ENCODE peak calls at places on chromosome 20, in six cellular contexts. O is GM12878, H is upper lobe of left lung, L is K562, V is A549, C is HepG2. K is an unnamed sample.

GRCh38 chr20:62980970-62981369 is 25.8 kb downstream of the BHLHE23 start:
- ATAC-seq in L (peak; percentile 14), C (no peak), H (no peak), V (no peak), O (no peak), K (no peak)

GRCh38 chr20:58054744-58055373 is 173.6 kb downstream of the ANKRD60 start:
- ATAC-seq in H (peak; percentile 23), V (no peak), L (no peak), O (no peak), C (no peak), K (peak; percentile 69)

GRCh38 chr20:10337291-10337690 is 96.7 kb downstream of the MKKS start:
- ATAC-seq in V (no peak), C (no peak), H (no peak), L (no peak), O (peak; percentile 85), K (no peak)

GRCh38 chr20:51473771-51474170 is 68.7 kb downstream of the NFATC2 start:
- ATAC-seq in O (no peak), V (no peak), H (no peak), L (no peak), C (no peak), K (no peak)

GRCh38 chr20:51480507-51481270 is 61.8 kb downstream of the NFATC2 start:
- ATAC-seq in O (peak; percentile 92), V (no peak), H (no peak), L (no peak), C (no peak), K (no peak)

GRCh38 chr20:19976595-19977372 is 40.4 kb upstream of the NAA20 start:
- ATAC-seq in H (peak; percentile 88), V (peak; percentile 58), O (peak; percentile 21), C (peak; percentile 82), L (no peak), K (peak; percentile 52)

GRCh38 chr20:50303573-50304500 is 113.2 kb downstream of the CEBPB start:
- ATAC-seq in C (no peak), O (no peak), H (no peak), V (no peak), L (peak; percentile 44), K (peak; percentile 24)

GRCh38 chr20:41366546-41367392 is at the start of gene EMILIN3:
- ATAC-seq in O (no peak), L (no peak), H (no peak), V (no peak), C (peak; percentile 49), K (peak; percentile 37)

GRCh38 chr20:3094848-3095629 is 10.5 kb upstream of the AVP start:
- ATAC-seq in H (peak; percentile 65), L (no peak), V (no peak), O (no peak), C (peak; percentile 15), K (no peak)

GRCh38 chr20:25246182-25246943 is 1.5 kb upstream of the PYGB start:
- ATAC-seq in C (peak; percentile 5), V (no peak), L (no peak), H (no peak), O (no peak), K (no peak)

GRCh38 chr20:43123180-43123579 is 66.5 kb downstream of the PTPRT start:
- ATAC-seq in H (no peak), V (no peak), L (no peak), C (no peak), O (no peak), K (no peak)
- TF ChIP-seq EP300 in H (no peak), V (no peak), L (no peak), C (no peak), O (no peak), K (no peak)

DNA sequence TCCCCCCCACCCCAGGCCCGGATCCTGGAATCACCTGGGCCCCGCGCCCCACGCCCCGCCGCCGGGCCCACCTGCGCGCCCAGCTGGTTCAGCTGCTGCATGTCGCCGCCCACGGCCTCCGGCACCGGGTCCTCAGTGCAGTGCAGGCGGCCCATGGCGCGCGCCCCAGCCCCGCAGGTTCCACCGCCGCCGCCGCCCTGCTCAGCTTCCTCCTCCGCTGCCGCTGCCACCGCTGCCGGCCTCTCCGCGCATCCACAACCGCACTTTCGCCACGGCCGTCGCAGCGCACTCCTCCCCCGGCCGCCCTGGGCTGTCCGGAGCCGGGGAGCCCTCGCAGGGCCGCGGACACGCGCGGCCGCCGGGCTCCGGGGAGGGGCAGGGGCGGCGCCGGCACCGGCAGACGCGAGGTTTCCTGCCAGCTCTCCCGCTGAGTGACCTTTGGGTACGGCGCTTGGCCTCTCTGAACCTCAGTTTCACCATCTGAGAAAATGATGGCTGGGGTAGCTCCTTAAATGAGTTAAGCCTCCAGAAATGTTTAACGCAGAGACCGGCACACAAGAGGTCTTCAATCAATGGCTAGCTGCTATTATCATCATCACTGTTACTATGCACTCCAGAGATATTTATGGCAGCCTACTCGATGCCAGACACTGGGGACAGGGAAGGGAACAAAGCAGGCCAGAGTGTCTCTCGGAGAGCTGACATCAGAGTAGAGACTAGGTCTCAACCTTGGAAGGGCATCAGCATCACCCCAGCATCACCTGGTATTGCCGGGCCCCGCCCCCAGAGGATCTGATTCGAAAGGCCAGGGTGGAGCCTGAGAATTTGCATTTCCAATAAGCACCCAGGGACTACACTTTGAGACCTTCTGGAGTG is at the start of gene COMMD7:
- ATAC-seq in H (peak; percentile 75), O (peak; percentile 85), C (peak; percentile 88), L (peak; percentile 80), V (peak; percentile 80), K (peak; percentile 87)
- TF ChIP-seq POLR2A in H (peak; percentile 23), O (peak; percentile 83), C (peak; percentile 3), L (no peak), V (peak; percentile 33), K (peak; percentile 45)

GRCh38 chr20:35145141-35145564 is 2.0 kb downstream of the EDEM2 start:
- ATAC-seq in H (no peak), L (peak; percentile 55), C (peak; percentile 9), V (peak; percentile 37), O (peak; percentile 62), K (peak; percentile 51)

GRCh38 chr20:35144694-35145093 is 2.4 kb downstream of the EDEM2 start:
- ATAC-seq in C (no peak), L (no peak), V (no peak), H (no peak), O (no peak), K (no peak)

GRCh38 chr20:35151739-35152138 is 4.6 kb upstream of the EDEM2 start:
- ATAC-seq in C (no peak), V (no peak), H (no peak), O (no peak), L (no peak), K (peak; percentile 73)

GRCh38 chr20:35146299-35146921 is 726 bp downstream of the EDEM2 start:
- ATAC-seq in O (peak; percentile 34), L (peak; percentile 65), H (peak; percentile 29), V (peak; percentile 70), C (peak; percentile 79), K (no peak)

GRCh38 chr20:35146922-35147574 is at the start of gene EDEM2:
- ATAC-seq in O (peak; percentile 91), V (peak; percentile 95), C (peak; percentile 96), H (peak; percentile 93), L (peak; percentile 95), K (peak; percentile 90)
- TF ChIP-seq EP300 in O (no peak), V (no peak), C (peak; percentile 32), H (no peak), L (no peak), K (no peak)

GRCh38 chr20:4109587-4109986 is 94.2 kb upstream of the RNF24 start:
- ATAC-seq in L (no peak), C (no peak), O (no peak), H (no peak), V (peak; percentile 27), K (no peak)

GRCh38 chr20:4112490-4113420 is 97.4 kb upstream of the RNF24 start:
- ATAC-seq in O (peak; percentile 83), L (no peak), H (no peak), C (no peak), V (no peak), K (no peak)

GRCh38 chr20:4111440-4112411 is 96.4 kb upstream of the RNF24 start:
- ATAC-seq in C (no peak), O (no peak), V (no peak), H (no peak), L (no peak), K (no peak)

GRCh38 chr20:4109307-4109564 is 93.9 kb upstream of the RNF24 start:
- ATAC-seq in L (no peak), H (no peak), O (no peak), C (peak; percentile 7), V (no peak), K (no peak)

GRCh38 chr20:4110885-4111284 is 95.5 kb upstream of the RNF24 start:
- ATAC-seq in O (no peak), C (no peak), H (no peak), L (no peak), V (no peak), K (no peak)
- TF ChIP-seq POLR2A in O (no peak), C (no peak), H (no peak), L (no peak), V (no peak), K (no peak)

DNA sequence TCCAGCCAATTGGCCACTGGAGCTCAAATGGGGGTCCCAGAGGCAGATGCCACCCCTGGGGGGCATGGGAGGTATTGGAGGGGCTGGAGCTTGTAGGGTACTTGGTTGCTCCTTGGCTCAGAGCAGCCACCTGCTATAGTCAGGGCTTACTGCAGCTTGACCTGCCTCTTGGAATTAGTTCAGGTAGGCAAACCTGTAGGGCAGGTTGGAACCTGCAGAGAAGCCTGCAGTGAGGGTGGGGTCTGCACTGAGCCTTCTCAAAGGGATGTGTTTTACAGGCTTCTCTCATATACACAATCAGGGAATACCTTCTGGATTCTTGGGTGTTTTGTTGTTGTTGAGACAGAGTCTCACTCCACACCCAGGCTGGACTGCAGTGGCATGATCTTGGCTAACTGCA is 94.2 kb upstream of the MYL9 start:
- ATAC-seq in C (no peak), V (no peak), H (no peak), L (no peak), O (no peak), K (no peak)
- TF ChIP-seq EP300 in C (no peak), V (no peak), H (no peak), L (no peak), O (no peak), K (no peak)

K was measured in gastroesophageal sphincter.